ENCODE peak calls at places on chromosomes 3 and 15, in four cellular contexts. A, M, G and U are unnamed samples.
A peak's percentile ranks its signal among the peaks of the same experiment; 100 is the strongest.

GRCh38 chr3:49132437-49133225 is at the start of gene LAMB2:
- DNase-seq in G (peak; percentile 66), A (peak; percentile 89), M (peak; percentile 54), U (peak; percentile 86)

GRCh38 chr15:61050844-61051569 is 178.1 kb downstream of the RORA start:
- DNase-seq in M (no peak), G (no peak), A (no peak), U (no peak)

GRCh38 chr3:127817331-127817821 is 4.9 kb downstream of the MGLL start:
- DNase-seq in A (no peak), G (no peak), M (no peak), U (no peak)

GRCh38 chr3:50290116-50290745 is 2.0 kb downstream of the IFRD2 start:
- DNase-seq in G (no peak), M (no peak), A (no peak), U (no peak)

GRCh38 chr3:169836058-169836941 is 23.6 kb upstream of the LRRC34 start:
- DNase-seq in G (no peak), A (no peak), M (no peak), U (no peak)

GRCh38 chr3:188198001-188198400 is 44.0 kb downstream of the LPP start:
- DNase-seq in A (no peak), M (no peak), G (no peak), U (no peak)

GRCh38 chr3:60250810-60251209 is 1000.4 kb downstream of the FHIT start:
- DNase-seq in G (no peak), A (no peak), M (no peak), U (no peak)

GRCh38 chr3:154943981-154944380 is 136.1 kb upstream of the MME start:
- DNase-seq in A (no peak), G (no peak), M (no peak), U (no peak)

GRCh38 chr15:66288796-66289195 is 4.6 kb upstream of the DIS3L start:
- DNase-seq in M (no peak), G (no peak), A (no peak), U (no peak)

GRCh38 chr15:23483821-23484299 is 36.8 kb upstream of the GOLGA6L2 start:
- DNase-seq in M (no peak), A (no peak), G (no peak), U (no peak)

GRCh38 chr3:27431116-27431515 is 53.1 kb downstream of the SLC4A7 start:
- DNase-seq in M (peak; percentile 19), A (no peak), G (no peak), U (no peak)

GRCh38 chr3:146209371-146209770 is 41.5 kb downstream of the PLSCR4 start:
- DNase-seq in G (no peak), A (no peak), M (no peak), U (no peak)

GRCh38 chr3:196499061-196499460 is 4.5 kb downstream of the RNF168 start:
- DNase-seq in A (no peak), G (no peak), M (no peak), U (no peak)

GRCh38 chr3:148727242-148727641 is 29.5 kb downstream of the AGTR1 start:
- DNase-seq in G (no peak), M (no peak), A (no peak), U (no peak)

GRCh38 chr3:123093696-123094095 is 26.9 kb downstream of the PDIA5 start:
- DNase-seq in M (no peak), G (no peak), A (peak; percentile 9), U (no peak)

GRCh38 chr3:129584631-129585030 is 21.8 kb downstream of the PLXND1 start:
- DNase-seq in A (no peak), G (no peak), M (no peak), U (no peak)

GRCh38 chr3:125017406-125017805 is 38.4 kb downstream of the HEG1 start:
- DNase-seq in M (no peak), G (no peak), A (no peak), U (no peak)

GRCh38 chr3:31047673-31048072 is 153.2 kb upstream of the GADL1 start:
- DNase-seq in M (no peak), A (no peak), G (no peak), U (no peak)

GRCh38 chr15:59371458-59372351 is 966 bp downstream of the MYO1E start:
- DNase-seq in M (peak; percentile 28), A (peak; percentile 71), G (peak; percentile 61), U (peak; percentile 87)
- H3K4me3 ChIP-seq in M (peak overlapping the region; percentile 96), A (peak overlapping the region; percentile 89), G (peak overlapping the region; percentile 91), U (peak overlapping the region; percentile 84)

GRCh38 chr3:141407043-141407442 is 38.7 kb downstream of the ZBTB38 start:
- DNase-seq in A (no peak), G (no peak), M (peak; percentile 76), U (no peak)
- H3K4me3 ChIP-seq in A (no peak overlapping the region), G (no peak overlapping the region), M (no peak overlapping the region), U (no peak overlapping the region)

GRCh38 chr15:25737218-25737643 is 125.9 kb downstream of the ATP10A start:
- DNase-seq in G (no peak), A (peak; percentile 94), M (peak; percentile 41), U (no peak)
- H3K4me3 ChIP-seq in G (no peak overlapping the region), A (peak overlapping the region; percentile 3), M (no peak overlapping the region), U (no peak overlapping the region)

GRCh38 chr15:84601555-84601838 is 688 bp downstream of the ZSCAN2 start:
- DNase-seq in M (no peak), A (no peak), G (no peak), U (no peak)

GRCh38 chr15:84605225-84605882 is 4.5 kb downstream of the ZSCAN2 start:
- DNase-seq in G (no peak), M (no peak), A (peak; percentile 33), U (no peak)

GRCh38 chr15:84603630-84604379 is 3.0 kb downstream of the ZSCAN2 start:
- DNase-seq in M (no peak), A (no peak), G (no peak), U (no peak)

GRCh38 chr15:84606653-84607120 is 5.9 kb downstream of the ZSCAN2 start:
- DNase-seq in M (no peak), G (no peak), A (peak; percentile 29), U (no peak)

GRCh38 chr15:84604804-84605203 is 4.0 kb downstream of the ZSCAN2 start:
- DNase-seq in A (peak; percentile 13), G (no peak), M (no peak), U (no peak)
- H3K4me3 ChIP-seq in A (no peak overlapping the region), G (no peak overlapping the region), M (no peak overlapping the region), U (no peak overlapping the region)